ENCODE peak calls at places on chromosomes 12 and 14, in four cellular contexts. One of them, this sample, is unnamed.

GRCh38 chr12:120453977-120454376 is 7.7 kb downstream of the GATC start:
- DNase-seq in GM23248: peak; percentile 63
- DNase-seq in A673: peak; percentile 52
- DNase-seq in MM.1S: peak; percentile 58
- DNase-seq in this sample: no peak

GRCh38 chr12:26088999-26089398 is 35.8 kb downstream of the BHLHE41 start:
- DNase-seq in GM23248: no peak
- DNase-seq in A673: no peak
- DNase-seq in MM.1S: peak; percentile 94
- DNase-seq in this sample: no peak

GRCh38 chr12:54134850-54135249 is 53.9 kb downstream of the SMUG1 start:
- DNase-seq in GM23248: no peak
- DNase-seq in A673: no peak
- DNase-seq in MM.1S: no peak
- DNase-seq in this sample: no peak

GRCh38 chr14:102592969-102593840 is 756 bp downstream of the RCOR1 start:
- DNase-seq in GM23248: peak; percentile 84
- DNase-seq in A673: peak; percentile 67
- DNase-seq in MM.1S: peak; percentile 37
- DNase-seq in this sample: no peak

GRCh38 chr14:105537580-105538474 is 11.4 kb downstream of the TMEM121 start:
- DNase-seq in GM23248: peak; percentile 38
- DNase-seq in A673: peak; percentile 56
- DNase-seq in MM.1S: peak; percentile 65
- DNase-seq in this sample: no peak

GRCh38 chr14:64400829-64401459 is 12.8 kb downstream of the MTHFD1 start:
- DNase-seq in GM23248: peak; percentile 12
- DNase-seq in A673: no peak
- DNase-seq in MM.1S: no peak
- DNase-seq in this sample: no peak

GRCh38 chr12:53989227-53990113 is 4.5 kb downstream of the HOXC10 start:
- DNase-seq in GM23248: peak; percentile 70
- DNase-seq in A673: peak; percentile 94
- DNase-seq in MM.1S: peak; percentile 80
- DNase-seq in this sample: peak; percentile 84

GRCh38 chr12:115771065-115771464 is 506.4 kb downstream of the MED13L start:
- DNase-seq in GM23248: peak; percentile 19
- DNase-seq in A673: no peak
- DNase-seq in MM.1S: no peak
- DNase-seq in this sample: no peak

GRCh38 chr12:127398026-127398715 is 868.8 kb upstream of the TMEM132C start:
- DNase-seq in GM23248: no peak
- DNase-seq in A673: no peak
- DNase-seq in MM.1S: no peak
- DNase-seq in this sample: no peak

GRCh38 chr12:68815928-68816800 is 8.2 kb downstream of the MDM2 start:
- DNase-seq in GM23248: no peak
- DNase-seq in A673: no peak
- DNase-seq in MM.1S: no peak
- DNase-seq in this sample: no peak

GRCh38 chr12:67269632-67270578 is 747 bp downstream of the CAND1 start:
- DNase-seq in GM23248: peak; percentile 63
- DNase-seq in A673: peak; percentile 55
- DNase-seq in MM.1S: peak; percentile 56
- DNase-seq in this sample: no peak

GRCh38 chr12:22978962-22979361 is 354.0 kb downstream of the ETNK1 start:
- DNase-seq in GM23248: peak; percentile 94
- DNase-seq in A673: no peak
- DNase-seq in MM.1S: no peak
- DNase-seq in this sample: no peak

GRCh38 chr14:63375772-63376171 is 57.0 kb upstream of the GPHB5 start:
- DNase-seq in GM23248: peak; percentile 48
- DNase-seq in A673: no peak
- DNase-seq in MM.1S: no peak
- DNase-seq in this sample: no peak

DNA sequence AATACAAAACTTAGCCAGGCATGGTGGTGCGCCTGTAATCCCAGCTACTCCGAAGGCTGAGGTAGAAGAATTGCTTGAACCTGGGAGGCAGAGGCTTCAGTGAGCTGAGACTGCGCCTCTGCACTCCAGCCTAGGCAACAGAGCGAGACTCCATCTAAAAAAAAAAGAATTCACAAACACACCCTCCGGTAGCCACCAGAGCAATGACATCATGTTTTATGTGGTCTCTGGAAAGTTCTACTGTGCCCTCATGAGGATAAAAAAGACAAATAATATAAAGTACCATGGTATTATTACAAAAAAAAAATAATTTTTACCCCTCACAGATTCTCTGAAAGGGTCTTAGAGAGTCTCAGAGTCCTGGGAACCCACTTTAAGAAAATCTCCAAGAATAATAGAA is 81.5 kb downstream of the OSBPL8 start:
- DNase-seq in GM23248: no peak
- DNase-seq in A673: no peak
- DNase-seq in MM.1S: no peak
- DNase-seq in this sample: no peak
- TF ChIP-seq EZH2 in GM23248: no peak
- TF ChIP-seq EZH2 in A673: no peak
- TF ChIP-seq EZH2 in MM.1S: no peak
- TF ChIP-seq EZH2 in this sample: no peak

DNA sequence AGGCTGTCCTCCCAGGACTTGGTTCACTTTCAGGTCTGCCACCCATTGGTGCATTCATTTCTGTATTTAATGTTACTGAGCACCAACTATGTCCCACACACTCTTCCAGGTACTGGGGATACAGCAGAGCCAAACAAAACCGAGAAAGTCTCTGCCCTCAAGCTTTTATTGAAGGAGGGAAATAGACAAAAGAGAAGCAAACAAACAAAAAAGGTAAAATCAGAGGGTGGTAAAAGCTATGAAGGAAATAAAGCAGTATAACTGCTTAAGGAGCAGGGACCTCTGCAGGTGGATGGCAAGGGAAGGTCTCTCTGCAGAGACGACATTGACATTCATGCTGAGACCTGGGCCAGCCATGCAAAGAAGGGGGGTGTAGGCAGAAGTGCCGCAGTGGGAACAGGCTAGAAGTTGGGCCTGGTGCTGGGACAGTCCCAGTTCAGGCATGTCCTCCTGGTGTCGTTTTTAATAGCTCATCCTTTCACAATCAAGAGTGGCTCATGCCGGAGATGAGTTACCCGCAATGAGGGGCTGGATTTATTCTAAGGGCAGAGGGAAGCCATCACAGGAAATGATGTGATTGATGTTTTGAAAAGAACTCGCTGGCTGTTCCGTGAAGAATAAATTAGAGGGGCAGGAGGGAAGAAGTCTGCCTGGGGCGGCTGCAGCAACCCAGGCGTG is 72.8 kb downstream of the IRF2BPL start:
- DNase-seq in GM23248: peak; percentile 89
- DNase-seq in A673: peak; percentile 95
- DNase-seq in MM.1S: peak; percentile 27
- DNase-seq in this sample: peak; percentile 93
- H3K4me3 ChIP-seq in GM23248: peak overlapping the region; percentile 10
- H3K4me3 ChIP-seq in A673: peak overlapping the region; percentile 35
- H3K4me3 ChIP-seq in MM.1S: peak overlapping the region; percentile 47
- H3K4me3 ChIP-seq in this sample: peak overlapping the region; percentile 79

GRCh38 chr14:41606249-41607118 is at the start of gene LRFN5:
- DNase-seq in GM23248: peak; percentile 79
- DNase-seq in A673: peak; percentile 82
- DNase-seq in MM.1S: peak; percentile 14
- DNase-seq in this sample: no peak

GRCh38 chr14:41604793-41605534 is 1.7 kb upstream of the LRFN5 start:
- DNase-seq in GM23248: peak; percentile 88
- DNase-seq in A673: peak; percentile 92
- DNase-seq in MM.1S: no peak
- DNase-seq in this sample: no peak

GRCh38 chr14:41605550-41606248 is 977 bp upstream of the LRFN5 start:
- DNase-seq in GM23248: peak; percentile 55
- DNase-seq in A673: peak; percentile 84
- DNase-seq in MM.1S: no peak
- DNase-seq in this sample: no peak

GRCh38 chr14:41607966-41608663 is 1.4 kb downstream of the LRFN5 start:
- DNase-seq in GM23248: peak; percentile 45
- DNase-seq in A673: peak; percentile 58
- DNase-seq in MM.1S: no peak
- DNase-seq in this sample: no peak

GRCh38 chr14:41607119-41607785 is 576 bp downstream of the LRFN5 start:
- DNase-seq in GM23248: peak; percentile 56
- DNase-seq in A673: peak; percentile 75
- DNase-seq in MM.1S: no peak
- DNase-seq in this sample: no peak
- TF ChIP-seq EZH2 in GM23248: no peak
- TF ChIP-seq EZH2 in A673: no peak
- TF ChIP-seq EZH2 in MM.1S: no peak
- TF ChIP-seq EZH2 in this sample: no peak

GRCh38 chr14:94370524-94370910 is 17.9 kb downstream of the SERPINA1 start:
- DNase-seq in GM23248: no peak
- DNase-seq in A673: no peak
- DNase-seq in MM.1S: no peak
- DNase-seq in this sample: no peak
- H3K4me3 ChIP-seq in GM23248: no peak overlapping the region
- H3K4me3 ChIP-seq in A673: no peak overlapping the region
- H3K4me3 ChIP-seq in MM.1S: no peak overlapping the region
- H3K4me3 ChIP-seq in this sample: no peak overlapping the region